ENCODE peak calls at places on chromosomes 7 and 10, in seven cellular contexts. C is 8988T; T is stimulated activated CD4-positive, alpha-beta T cell treated with anti-CD3 and anti-CD28 coated beads, TNF-alpha, amount 100 ng/mL, for 48 hours; M is effector CD4-positive, alpha-beta T cell; U is left cardiac atrium; O is EH; H is AG10803. K is an unnamed sample.

GRCh38 chr10:60441515-60441914 is 51.8 kb upstream of the ANK3 start:
- DNase-seq in C (no peak), T (no peak), M (no peak), U (no peak), O (no peak), H (peak; percentile 38), K (no peak)

GRCh38 chr7:29401827-29402226 is 161.8 kb upstream of the PRR15 start:
- DNase-seq in C (no peak), T (no peak), M (no peak), U (no peak), O (no peak), H (no peak), K (no peak)

GRCh38 chr7:85682819-85683218 is 496.0 kb upstream of the SEMA3D start:
- DNase-seq in C (no peak), T (no peak), M (no peak), U (no peak), O (peak; percentile 13), H (peak; percentile 57), K (no peak)

GRCh38 chr10:98433371-98433770 is 13.4 kb downstream of the HPS1 start:
- DNase-seq in C (no peak), T (no peak), M (no peak), U (no peak), O (no peak), H (no peak), K (no peak)

GRCh38 chr7:54932818-54933543 is 85.8 kb upstream of the EGFR start:
- DNase-seq in C (peak; percentile 31), T (no peak), M (no peak), U (peak; percentile 75), O (peak; percentile 79), H (peak; percentile 66), K (peak; percentile 62)

GRCh38 chr7:54705436-54705835 is 53.6 kb downstream of the SEC61G start:
- DNase-seq in C (no peak), T (no peak), M (no peak), U (no peak), O (peak; percentile 54), H (peak; percentile 42), K (no peak)

GRCh38 chr10:124063736-124064135 is 29.7 kb downstream of the CHST15 start:
- DNase-seq in C (no peak), T (no peak), M (no peak), U (no peak), O (peak; percentile 92), H (peak; percentile 79), K (no peak)

GRCh38 chr10:13840036-13840435 is 253.3 kb downstream of the PRPF18 start:
- DNase-seq in C (no peak), T (no peak), M (no peak), U (no peak), O (peak; percentile 44), H (no peak), K (no peak)

GRCh38 chr7:70060298-70061068 is 462.2 kb downstream of the AUTS2 start:
- DNase-seq in C (no peak), T (no peak), M (no peak), U (no peak), O (no peak), H (no peak), K (no peak)

GRCh38 chr10:131686781-131687419 is 213.9 kb upstream of the PPP2R2D start:
- DNase-seq in C (no peak), T (no peak), M (no peak), U (no peak), O (no peak), H (no peak), K (no peak)

GRCh38 chr7:18103436-18104218 is 76.0 kb upstream of the PRPS1L1 start:
- DNase-seq in C (no peak), T (no peak), M (no peak), U (no peak), O (no peak), H (no peak), K (no peak)

GRCh38 chr7:95646350-95646749 is 50.0 kb upstream of the PDK4 start:
- DNase-seq in C (no peak), T (no peak), M (no peak), U (no peak), O (no peak), H (no peak), K (no peak)

GRCh38 chr10:48890904-48891839 is 48.5 kb downstream of the LRRC18 start:
- DNase-seq in C (no peak), T (no peak), M (no peak), U (no peak), O (no peak), H (peak; percentile 13), K (no peak)

GRCh38 chr10:121157998-121158397 is 306.8 kb downstream of the WDR11 start:
- DNase-seq in C (no peak), T (no peak), M (no peak), U (peak; percentile 38), O (no peak), H (no peak), K (no peak)

GRCh38 chr10:16891375-16892313 is 74.4 kb upstream of the RSU1 start:
- DNase-seq in C (no peak), T (peak; percentile 27), M (peak; percentile 4), U (peak; percentile 72), O (peak; percentile 94), H (peak; percentile 95), K (no peak)

GRCh38 chr10:132628966-132629900 is 91.6 kb downstream of the INPP5A start:
- DNase-seq in C (no peak), T (no peak), M (no peak), U (peak; percentile 18), O (no peak), H (no peak), K (no peak)

GRCh38 chr7:101669307-101669706 is 40.2 kb upstream of the MYL10 start:
- DNase-seq in C (no peak), T (no peak), M (no peak), U (no peak), O (no peak), H (no peak), K (no peak)

GRCh38 chr10:49179699-49180511 is 8.3 kb downstream of the TMEM273 start:
- DNase-seq in C (no peak), T (no peak), M (no peak), U (no peak), O (no peak), H (no peak), K (no peak)

GRCh38 chr7:18064242-18064838 is 36.7 kb upstream of the PRPS1L1 start:
- DNase-seq in C (no peak), T (no peak), M (no peak), U (no peak), O (peak; percentile 30), H (peak; percentile 5), K (no peak)

GRCh38 chr7:36661135-36661840 is 63.0 kb downstream of the AOAH start:
- DNase-seq in C (no peak), T (no peak), M (no peak), U (no peak), O (peak; percentile 31), H (no peak), K (peak; percentile 72)

GRCh38 chr10:44864042-44864436 is 47.1 kb upstream of the TMEM72 start:
- DNase-seq in C (no peak), T (no peak), M (no peak), U (peak; percentile 28), O (no peak), H (peak; percentile 25), K (no peak)

GRCh38 chr7:7251742-7252141 is 69.4 kb downstream of the C1GALT1 start:
- DNase-seq in C (no peak), T (no peak), M (no peak), U (no peak), O (no peak), H (no peak), K (no peak)